ENCODE peak calls at places on chromosomes 4 and X, in ten cellular contexts. O is HFFc6, S is omental fat pad, C is nucleus accumbens, U is left lung, T is OCI-LY7, D is H54, P is DMS79, M is GM03348, X is T-cell. W is an unnamed sample.

GRCh38 chrX:40095588-40096394 is 2.0 kb downstream of the BCOR start:
- DNase-seq in P (no peak), T (peak; percentile 65), M (peak; percentile 31), D (no peak), S (no peak), O (no peak), C (no peak), U (peak; percentile 52), X (no peak), W (no peak)

GRCh38 chr4:182847543-182847942 is 69.6 kb downstream of the DCTD start:
- DNase-seq in X (no peak), M (no peak), D (no peak), P (no peak), O (no peak), U (no peak), S (no peak), C (no peak), T (no peak), W (no peak)

GRCh38 chrX:10047631-10048030 is 80.5 kb downstream of the CLDN34 start:
- DNase-seq in S (no peak), T (no peak), P (no peak), M (no peak), O (no peak), X (no peak), D (no peak), U (no peak), C (no peak), W (no peak)

GRCh38 chrX:54029543-54030143 is 14.6 kb downstream of the PHF8 start:
- DNase-seq in P (peak; percentile 87), X (no peak), U (no peak), S (no peak), O (no peak), D (no peak), T (no peak), M (no peak), C (no peak), W (no peak)

GRCh38 chr4:37908488-37909343 is 17.8 kb downstream of the TBC1D1 start:
- DNase-seq in D (no peak), P (no peak), O (peak; percentile 24), X (no peak), M (peak; percentile 20), U (no peak), S (no peak), T (no peak), C (peak; percentile 12), W (no peak)

GRCh38 chr4:37970702-37971101 is 10.5 kb downstream of the PTTG2 start:
- DNase-seq in U (peak; percentile 85), P (no peak), X (peak; percentile 25), S (peak; percentile 45), O (peak; percentile 37), T (peak; percentile 64), D (peak; percentile 17), M (peak; percentile 34), C (no peak), W (peak; percentile 35)

GRCh38 chr4:26380740-26381139 is 59.9 kb downstream of the RBPJ start:
- DNase-seq in O (no peak), U (no peak), M (no peak), P (no peak), C (no peak), D (no peak), T (no peak), X (no peak), S (no peak), W (no peak)

GRCh38 chr4:142128529-142128928 is 492.1 kb downstream of the IL15 start:
- DNase-seq in U (peak; percentile 33), S (no peak), X (no peak), O (peak; percentile 4), P (no peak), C (no peak), M (no peak), D (no peak), T (no peak), W (no peak)

GRCh38 chr4:126568652-126569580 is 1063.8 kb upstream of the INTU start:
- DNase-seq in P (no peak), U (no peak), O (no peak), C (no peak), X (no peak), D (no peak), T (no peak), M (no peak), S (no peak), W (no peak)

GRCh38 chrX:98607739-98608138 is 1724.0 kb downstream of the RPA4 start:
- DNase-seq in S (no peak), T (no peak), U (no peak), X (no peak), M (no peak), O (no peak), C (no peak), P (no peak), D (no peak), W (no peak)

GRCh38 chrX:19272452-19272851 is 71.3 kb upstream of the PDHA1 start:
- DNase-seq in M (no peak), S (no peak), O (no peak), U (no peak), C (no peak), T (no peak), X (no peak), D (no peak), P (no peak), W (peak; percentile 19)

GRCh38 chr4:82780398-82781231 is 18.0 kb downstream of the SCD5 start:
- DNase-seq in M (peak; percentile 20), P (peak; percentile 88), X (no peak), U (peak; percentile 65), S (peak; percentile 38), C (no peak), D (no peak), O (no peak), T (no peak), W (peak; percentile 34)

GRCh38 chrX:65407157-65407626 is 127.4 kb downstream of the LAS1L start:
- DNase-seq in C (no peak), M (peak; percentile 1), D (no peak), P (no peak), O (no peak), X (no peak), U (no peak), S (no peak), T (no peak), W (no peak)

GRCh38 chr4:33975996-33976395 is 2268.3 kb downstream of the ARAP2 start:
- DNase-seq in S (no peak), X (no peak), D (no peak), M (peak; percentile 7), P (no peak), O (no peak), C (no peak), T (no peak), U (no peak), W (no peak)

GRCh38 chrX:134482371-134482770 is 22.4 kb downstream of the HPRT1 start:
- DNase-seq in C (no peak), U (no peak), D (no peak), S (no peak), O (no peak), M (no peak), P (no peak), X (no peak), T (no peak), W (no peak)